ENCODE peak calls at places on chromosomes 11 and 22, in nine cellular contexts. Z is GM13977; J is cardiac muscle cell; F is putamen; C is left ventricle myocardium inferior; Y is B cell; O is activated CD8-positive, alpha-beta T cell treated with anti-CD3 and anti-CD28 coated beads, Interleukin-2, amount 10 ng/mL, durations not matched to agents 7 days and 5 days; S is activated CD4-positive, alpha-beta T cell treated with anti-CD3 and anti-CD28 coated beads, Interleukin-2, amount 50 U/mL, for 1 hour; T is erythroblast. K is an unnamed sample.

GRCh38 chr11:72534859-72535547 is 100.7 kb upstream of the CLPB start:
- DNase-seq in Z (no peak), J (peak), F (no peak), C (no peak), Y (no peak), O (no peak), S (no peak), T (no peak), K (no peak)

GRCh38 chr11:32312206-32312817 is 123.0 kb downstream of the WT1 start:
- DNase-seq in Z (no peak), J (no peak), F (no peak), C (no peak), Y (no peak), O (no peak), S (no peak), T (no peak), K (no peak)

GRCh38 chr11:57179701-57180100 is 2.1 kb upstream of the LRRC55 start:
- DNase-seq in Z (no peak), J (no peak), F (no peak), C (no peak), Y (no peak), O (no peak), S (no peak), T (no peak), K (no peak)

GRCh38 chr11:101442171-101442570 is 141.6 kb downstream of the TRPC6 start:
- DNase-seq in Z (no peak), J (no peak), F (no peak), C (no peak), Y (no peak), O (no peak), S (no peak), T (no peak), K (no peak)

GRCh38 chr22:29300807-29301601 is 5.4 kb upstream of the GAS2L1 start:
- DNase-seq in Z (no peak), J (no peak), F (no peak), C (no peak), Y (no peak), O (no peak), S (no peak), T (no peak), K (no peak)

GRCh38 chr11:72609045-72609444 is 65.2 kb downstream of the PDE2A start:
- DNase-seq in Z (peak), J (no peak), F (no peak), C (no peak), Y (no peak), O (peak), S (no peak), T (peak), K (no peak)

GRCh38 chr11:117483372-117483771 is 155.7 kb downstream of the CEP164 start:
- DNase-seq in Z (peak), J (no peak), F (no peak), C (no peak), Y (no peak), O (no peak), S (no peak), T (no peak), K (no peak)

GRCh38 chr11:61899146-61899841 is 7.9 kb upstream of the FADS3 start:
- DNase-seq in Z (peak), J (peak), F (peak), C (peak), Y (peak), O (peak), S (peak), T (peak), K (no peak)

GRCh38 chr22:23774922-23775436 is 2.3 kb downstream of the MMP11 start:
- DNase-seq in Z (no peak), J (no peak), F (no peak), C (no peak), Y (no peak), O (no peak), S (no peak), T (no peak), K (no peak)

GRCh38 chr11:71342951-71343827 is 90.8 kb upstream of the SHANK2 start:
- DNase-seq in Z (peak), J (peak), F (no peak), C (no peak), Y (no peak), O (peak), S (no peak), T (peak), K (no peak)

GRCh38 chr11:73259406-73260126 is 12.6 kb upstream of the P2RY6 start:
- DNase-seq in Z (no peak), J (no peak), F (no peak), C (no peak), Y (no peak), O (no peak), S (no peak), T (no peak), K (no peak)

GRCh38 chr22:47552024-47552423 is 789.6 kb downstream of the TBC1D22A start:
- DNase-seq in Z (no peak), J (no peak), F (no peak), C (no peak), Y (no peak), O (no peak), S (no peak), T (no peak), K (no peak)

GRCh38 chr11:115787302-115787701 is 283.1 kb upstream of the CADM1 start:
- DNase-seq in Z (no peak), J (no peak), F (no peak), C (no peak), Y (no peak), O (no peak), S (no peak), T (no peak), K (no peak)

GRCh38 chr11:119419246-119419645 is 3.7 kb downstream of the THY1 start:
- DNase-seq in Z (no peak), J (no peak), F (no peak), C (no peak), Y (no peak), O (no peak), S (no peak), T (no peak), K (no peak)

GRCh38 chr22:45208993-45209838 is 31.5 kb downstream of the KIAA0930 start:
- DNase-seq in Z (no peak), J (no peak), F (peak), C (no peak), Y (no peak), O (no peak), S (peak), T (peak), K (no peak)

GRCh38 chr11:78798567-78799170 is 224.0 kb upstream of the NARS2 start:
- DNase-seq in Z (peak), J (peak), F (peak), C (peak), Y (no peak), O (peak), S (peak), T (peak), K (no peak)

GRCh38 chr11:22163394-22163797 is 29.5 kb upstream of the ANO5 start:
- DNase-seq in Z (no peak), J (no peak), F (no peak), C (no peak), Y (no peak), O (no peak), S (no peak), T (no peak), K (no peak)

GRCh38 chr11:100830295-100830694 is 143.2 kb downstream of the ARHGAP42 start:
- DNase-seq in Z (no peak), J (peak), F (no peak), C (no peak), Y (no peak), O (no peak), S (no peak), T (no peak), K (no peak)

GRCh38 chr11:111123463-111124398 is 121.8 kb upstream of the POU2AF2 start:
- DNase-seq in Z (no peak), J (no peak), F (no peak), C (no peak), Y (no peak), O (no peak), S (no peak), T (no peak), K (no peak)

GRCh38 chr11:721913-722811 is 16.1 kb downstream of the EPS8L2 start:
- DNase-seq in Z (peak), J (no peak), F (no peak), C (no peak), Y (peak), O (peak), S (peak), T (no peak), K (no peak)

GRCh38 chr22:39690901-39691620 is 120.5 kb downstream of the CACNA1I start:
- DNase-seq in Z (no peak), J (no peak), F (peak), C (no peak), Y (no peak), O (no peak), S (no peak), T (no peak), K (no peak)

GRCh38 chr11:116895053-116895757 is 57.8 kb upstream of the APOA1 start:
- DNase-seq in Z (no peak), J (peak), F (no peak), C (no peak), Y (peak), O (no peak), S (no peak), T (peak), K (no peak)

GRCh38 chr11:128210148-128210940 is 377.0 kb downstream of the ETS1 start:
- DNase-seq in Z (no peak), J (no peak), F (no peak), C (no peak), Y (no peak), O (no peak), S (no peak), T (no peak), K (peak)

GRCh38 chr11:95911369-95911759 is 12.5 kb downstream of the MTMR2 start:
- DNase-seq in Z (no peak), J (no peak), F (no peak), C (no peak), Y (no peak), O (no peak), S (no peak), T (no peak), K (no peak)

GRCh38 chr11:110251837-110252236 is 44.6 kb downstream of the RDX start:
- DNase-seq in Z (no peak), J (no peak), F (no peak), C (no peak), Y (no peak), O (no peak), S (no peak), T (peak), K (peak)

GRCh38 chr11:68271023-68271780 is 571 bp downstream of the C11orf24 start:
- DNase-seq in Z (peak), J (peak), F (peak), C (peak), Y (peak), O (peak), S (peak), T (peak), K (no peak)

GRCh38 chr11:2771758-2772466 is 72.1 kb upstream of the KCNQ1OT1 start:
- DNase-seq in Z (no peak), J (no peak), F (no peak), C (peak), Y (peak), O (peak), S (no peak), T (no peak), K (no peak)

GRCh38 chr22:23381661-23382427 is 198.2 kb downstream of the IGLL1 start:
- DNase-seq in Z (no peak), J (no peak), F (no peak), C (no peak), Y (no peak), O (no peak), S (no peak), T (no peak), K (no peak)

GRCh38 chr22:41334215-41334614 is 32.9 kb downstream of the ZC3H7B start:
- DNase-seq in Z (no peak), J (no peak), F (no peak), C (no peak), Y (no peak), O (no peak), S (no peak), T (no peak), K (no peak)

GRCh38 chr11:65288706-65289536 is 25.7 kb upstream of the CDC42EP2 start:
- DNase-seq in Z (no peak), J (peak), F (peak), C (peak), Y (no peak), O (no peak), S (no peak), T (peak), K (no peak)